ENCODE peak calls at places on chromosome 2, in six cellular contexts. A is tibial nerve, F is transverse colon, X is ovary, N is esophagus muscularis mucosa, I is stomach. O is an unnamed sample.

GRCh38 chr2:152251811-152252210 is 76.2 kb upstream of the STAM2 start:
- DNase-seq in A (no peak), I (no peak), X (no peak), N (no peak), F (no peak), O (no peak)

GRCh38 chr2:236824836-236825235 is 255.2 kb downstream of the ACKR3 start:
- DNase-seq in I (peak; percentile 77), A (no peak), F (no peak), N (no peak), X (no peak), O (no peak)

GRCh38 chr2:75100691-75101236 is 98.6 kb downstream of the TACR1 start:
- DNase-seq in F (no peak), X (no peak), I (no peak), A (no peak), N (no peak), O (no peak)

GRCh38 chr2:135980450-135981080 is 4.9 kb downstream of the DARS1 start:
- DNase-seq in N (no peak), F (no peak), X (no peak), A (no peak), I (no peak), O (no peak)

GRCh38 chr2:36451512-36451911 is 95.9 kb downstream of the CRIM1 start:
- DNase-seq in F (no peak), I (no peak), N (no peak), X (no peak), A (no peak), O (no peak)

GRCh38 chr2:26477911-26478253 is at the start of gene OTOF:
- DNase-seq in N (no peak), F (no peak), A (peak; percentile 19), X (peak; percentile 48), I (no peak), O (no peak)

GRCh38 chr2:121527009-121527682 is 3.5 kb upstream of the RNU4ATAC start:
- DNase-seq in A (no peak), F (no peak), N (no peak), I (no peak), X (no peak), O (no peak)

GRCh38 chr2:167510071-167510759 is 621.9 kb downstream of the XIRP2 start:
- DNase-seq in F (no peak), X (no peak), A (no peak), N (no peak), I (no peak), O (no peak)

GRCh38 chr2:15800489-15801329 is 139.6 kb upstream of the MYCN start:
- DNase-seq in X (no peak), F (no peak), A (peak; percentile 7), I (no peak), N (no peak), O (no peak)

GRCh38 chr2:69948032-69948962 is 13.1 kb downstream of the ASPRV1 start:
- DNase-seq in A (no peak), X (no peak), F (no peak), I (no peak), N (no peak), O (no peak)

GRCh38 chr2:153478289-153479261 is at the start of gene RPRM:
- DNase-seq in I (peak; percentile 72), A (peak; percentile 48), F (peak; percentile 66), X (peak; percentile 79), N (peak; percentile 93), O (peak; percentile 74)

GRCh38 chr2:98507940-98508689 is 63.5 kb downstream of the INPP4A start:
- DNase-seq in N (no peak), I (no peak), F (peak; percentile 64), A (no peak), X (no peak), O (no peak)

GRCh38 chr2:133247613-133248012 is 320.6 kb downstream of the NCKAP5 start:
- DNase-seq in A (no peak), F (no peak), X (no peak), I (no peak), N (no peak), O (no peak)

GRCh38 chr2:119431976-119432881 is 575 bp downstream of the TMEM37 start:
- DNase-seq in N (no peak), F (peak; percentile 50), A (no peak), X (peak; percentile 41), I (peak; percentile 72), O (no peak)

GRCh38 chr2:234071664-234072063 is 21.2 kb downstream of the SPP2 start:
- DNase-seq in N (peak; percentile 82), I (no peak), F (no peak), X (no peak), A (no peak), O (no peak)

GRCh38 chr2:3487432-3487831 is 31.9 kb downstream of the ADI1 start:
- DNase-seq in I (no peak), X (peak; percentile 11), F (no peak), A (no peak), N (no peak), O (peak; percentile 20)

GRCh38 chr2:43840961-43841360 is 2.2 kb downstream of the ABCG8 start:
- DNase-seq in I (no peak), A (no peak), F (no peak), X (no peak), N (no peak), O (no peak)

GRCh38 chr2:121210691-121211090 is 74.3 kb downstream of the TFCP2L1 start:
- DNase-seq in X (no peak), F (peak; percentile 82), I (peak; percentile 93), A (no peak), N (no peak), O (no peak)

GRCh38 chr2:18346364-18346763 is 214.1 kb downstream of the RDH14 start:
- DNase-seq in X (no peak), N (no peak), F (no peak), I (peak; percentile 31), A (no peak), O (no peak)

GRCh38 chr2:20365249-20365817 is 14.7 kb upstream of the PUM2 start:
- DNase-seq in N (no peak), F (no peak), A (no peak), I (no peak), X (no peak), O (no peak)

GRCh38 chr2:202353430-202353829 is 22.7 kb upstream of the BMPR2 start:
- DNase-seq in N (no peak), X (no peak), A (no peak), I (no peak), F (no peak), O (no peak)

GRCh38 chr2:120944575-120944974 is 208.9 kb downstream of the GLI2 start:
- DNase-seq in N (no peak), I (no peak), A (no peak), F (no peak), X (no peak), O (no peak)

GRCh38 chr2:224947566-224947965 is 94.7 kb downstream of the DOCK10 start:
- DNase-seq in I (no peak), F (no peak), N (peak; percentile 45), X (no peak), A (no peak), O (no peak)

GRCh38 chr2:164785447-164785846 is 56.2 kb downstream of the COBLL1 start:
- DNase-seq in F (no peak), A (no peak), I (no peak), X (no peak), N (no peak), O (no peak)

GRCh38 chr2:157792345-157793052 is 83.6 kb downstream of the ACVR1 start:
- DNase-seq in X (no peak), F (no peak), N (no peak), A (no peak), I (no peak), O (no peak)

GRCh38 chr2:113407446-113408099 is 29.9 kb upstream of the ZNG1B start:
- DNase-seq in F (no peak), I (no peak), X (no peak), N (no peak), A (no peak), O (no peak)

GRCh38 chr2:179106342-179107178 is 56.6 kb upstream of the CCDC141 start:
- DNase-seq in I (peak; percentile 44), A (peak; percentile 61), F (no peak), N (no peak), X (no peak), O (no peak)
- TF ChIP-seq EP300 in I (no peak), A (no peak), F (no peak), N (no peak), X (no peak), O (no peak)

DNA sequence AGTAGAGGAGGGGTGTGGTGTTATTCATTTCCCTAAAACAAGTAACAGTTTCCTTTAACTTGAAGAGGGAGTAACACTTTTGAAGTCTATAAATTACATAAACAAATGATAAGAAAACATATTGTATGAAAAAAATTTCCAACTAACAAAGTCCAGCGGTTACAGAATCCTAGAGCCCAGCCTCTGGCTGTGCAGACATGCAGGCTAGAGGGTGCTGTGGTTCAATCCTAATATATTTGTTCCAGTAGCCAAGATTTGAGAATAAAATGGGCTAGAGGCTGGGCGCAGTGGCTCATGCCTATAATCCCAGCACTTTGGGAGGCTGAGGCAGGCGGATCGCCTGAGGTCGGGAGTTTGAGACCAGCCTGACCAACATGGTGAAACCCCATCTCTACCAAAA is 56.9 kb downstream of the WDR75 start:
- DNase-seq in F (no peak), N (no peak), A (no peak), I (no peak), X (peak; percentile 50), O (no peak)
- TF ChIP-seq CTCF in F (no peak), N (peak; percentile 15), A (peak; percentile 7), I (no peak), X (no peak), O (no peak)

DNA sequence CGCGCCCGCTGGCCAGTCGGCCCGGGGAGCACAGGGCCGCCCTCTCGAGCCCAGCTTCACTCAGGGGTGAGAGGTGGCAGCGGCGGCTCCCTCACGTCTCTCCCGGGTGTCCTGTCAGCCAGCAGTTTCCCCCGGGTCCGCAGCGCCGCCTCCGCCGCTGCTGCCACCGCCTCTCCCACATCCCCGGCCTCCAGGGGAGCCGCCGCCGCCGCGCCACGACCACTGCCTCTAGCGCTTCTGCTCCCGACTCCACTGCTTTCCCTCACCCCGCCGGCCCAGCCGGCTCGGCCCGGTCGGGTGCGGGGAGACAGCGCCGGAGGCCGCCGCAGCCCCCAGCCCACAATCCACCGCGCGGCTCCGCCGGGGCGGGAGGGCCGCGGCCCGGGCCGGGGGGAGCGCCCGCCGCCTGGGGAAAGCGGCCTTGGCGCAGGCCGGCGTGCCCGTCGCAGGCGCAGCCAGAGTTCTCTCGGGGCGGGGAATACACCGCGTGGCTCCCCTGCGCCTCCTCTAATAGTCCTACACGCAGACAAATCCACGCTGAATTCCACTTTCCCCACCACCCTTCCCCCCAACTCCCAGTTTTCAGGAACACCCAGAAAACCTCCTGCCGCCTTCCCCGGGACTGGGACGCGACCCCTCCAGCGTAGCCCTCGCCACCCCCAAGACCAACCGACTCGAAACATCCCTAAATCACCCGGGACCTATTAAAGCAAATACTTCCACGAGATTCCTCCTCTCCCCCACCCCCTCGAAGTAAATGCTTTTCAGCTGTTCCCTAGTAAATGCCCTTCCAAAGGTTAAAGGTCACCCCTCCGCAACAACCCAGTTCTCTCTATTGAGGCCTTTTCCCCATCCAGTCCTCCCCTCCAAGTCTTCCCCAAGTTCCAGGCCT is at the start of gene VPS54:
- DNase-seq in F (peak; percentile 63), X (peak; percentile 72), A (peak; percentile 26), I (peak; percentile 59), N (no peak), O (peak; percentile 82)
- TF ChIP-seq EP300 in F (no peak), X (no peak), A (no peak), I (no peak), N (no peak), O (no peak)

DNA sequence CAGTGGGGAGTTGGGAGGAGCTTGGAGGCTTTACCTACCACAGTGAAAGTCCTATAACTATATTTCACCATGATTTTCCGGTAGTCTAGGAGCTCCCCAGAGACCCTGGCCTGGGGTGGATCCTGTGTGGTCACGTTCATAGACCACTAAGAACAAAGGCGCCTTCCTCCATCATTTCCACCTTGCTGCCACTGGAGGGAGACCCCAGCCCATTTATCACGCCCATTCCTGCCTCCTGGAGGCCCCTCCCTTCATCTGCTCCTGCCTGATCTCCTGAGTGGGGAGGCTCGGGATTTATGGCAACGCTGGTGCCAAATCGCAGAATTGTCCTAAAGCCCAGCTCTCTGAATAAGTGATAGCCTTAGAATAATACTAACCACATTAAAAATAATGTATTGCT is 507.6 kb upstream of the SPHKAP start:
- DNase-seq in F (no peak), A (no peak), X (no peak), N (no peak), I (no peak), O (no peak)
- TF ChIP-seq CTCF in F (no peak), A (no peak), X (no peak), N (no peak), I (no peak), O (no peak)